ENCODE peak calls at places on chromosomes 13 and 19, in six cellular contexts. T is fibroblast of lung; P is stimulated activated CD8-positive, alpha-beta memory T cell treated with anti-CD3 and anti-CD28 coated beads, Interleukin-15, amount 100 ng/mL, for 24 hours; C is uterus; G is ureter; S is nucleus accumbens. M is an unnamed sample.

GRCh38 chr19:54189668-54190502 is 505 bp upstream of the MBOAT7 start:
- DNase-seq in T (peak), P (peak), C (peak), G (peak), S (peak), M (peak)

GRCh38 chr13:95301135-95301946 is at the start of gene ABCC4:
- DNase-seq in T (peak), P (peak), C (peak), G (peak), S (no peak), M (peak)

GRCh38 chr19:39209196-39209595 is 5.1 kb upstream of the SYCN start:
- DNase-seq in T (no peak), P (no peak), C (no peak), G (no peak), S (no peak), M (no peak)

GRCh38 chr13:107743983-107744382 is 471.4 kb downstream of the LIG4 start:
- DNase-seq in T (peak), P (no peak), C (no peak), G (no peak), S (no peak), M (peak)

GRCh38 chr19:13155472-13156284 is 5.5 kb downstream of the IER2 start:
- DNase-seq in T (peak), P (no peak), C (peak), G (peak), S (no peak), M (no peak)

GRCh38 chr13:110431851-110432294 is 124.8 kb downstream of the COL4A2 start:
- DNase-seq in T (no peak), P (no peak), C (no peak), G (no peak), S (no peak), M (no peak)

GRCh38 chr13:77306458-77306857 is 20.4 kb downstream of the MYCBP2 start:
- DNase-seq in T (no peak), P (no peak), C (no peak), G (no peak), S (no peak), M (no peak)

GRCh38 chr19:58035863-58036262 is 2.0 kb downstream of the ZSCAN1 start:
- DNase-seq in T (no peak), P (no peak), C (no peak), G (no peak), S (no peak), M (no peak)

GRCh38 chr19:51586103-51586728 is 15.1 kb downstream of the ZNF175 start:
- DNase-seq in T (no peak), P (no peak), C (no peak), G (no peak), S (no peak), M (no peak)

GRCh38 chr13:21348771-21349170 is 110.3 kb downstream of the ZDHHC20 start:
- DNase-seq in T (no peak), P (no peak), C (no peak), G (no peak), S (no peak), M (no peak)

GRCh38 chr13:33017410-33017929 is 1.2 kb downstream of the KL start:
- DNase-seq in T (peak), P (no peak), C (peak), G (peak), S (no peak), M (peak)

GRCh38 chr19:23283925-23284324 is 33.7 kb upstream of the ZNF724 start:
- DNase-seq in T (peak), P (peak), C (peak), G (peak), S (no peak), M (no peak)

GRCh38 chr13:22014469-22014868 is 343.6 kb downstream of the FGF9 start:
- DNase-seq in T (no peak), P (no peak), C (no peak), G (no peak), S (no peak), M (no peak)

GRCh38 chr19:49272204-49272603 is 52.8 kb downstream of the SLC6A16 start:
- DNase-seq in T (peak), P (no peak), C (no peak), G (no peak), S (no peak), M (no peak)

GRCh38 chr19:5707576-5708575 is 12.1 kb downstream of the LONP1 start:
- DNase-seq in T (no peak), P (no peak), C (no peak), G (no peak), S (no peak), M (no peak)

GRCh38 chr13:36872621-36873020 is 47.4 kb downstream of the SMAD9 start:
- DNase-seq in T (no peak), P (no peak), C (no peak), G (no peak), S (peak), M (peak)

GRCh38 chr19:42092350-42092749 is 16.4 kb downstream of the ZNF574 start:
- DNase-seq in T (no peak), P (no peak), C (peak), G (no peak), S (no peak), M (no peak)

GRCh38 chr19:53511933-53512374 is 26.0 kb upstream of the ZNF331 start:
- DNase-seq in T (peak), P (no peak), C (peak), G (no peak), S (no peak), M (peak)

GRCh38 chr19:4524808-4525562 is 6.7 kb upstream of the PLIN4 start:
- DNase-seq in T (no peak), P (peak), C (no peak), G (no peak), S (no peak), M (no peak)

GRCh38 chr13:98297043-98297442 is 120.0 kb upstream of the RNF113B start:
- DNase-seq in T (no peak), P (no peak), C (no peak), G (no peak), S (no peak), M (no peak)

GRCh38 chr13:45715351-45715750 is 13.2 kb downstream of the CBY2 start:
- DNase-seq in T (no peak), P (no peak), C (no peak), G (no peak), S (no peak), M (no peak)

GRCh38 chr19:6772028-6772865 is at the start of gene VAV1:
- DNase-seq in T (no peak), P (peak), C (no peak), G (peak), S (no peak), M (peak)

GRCh38 chr13:85497652-85498051 is 301.6 kb downstream of the SLITRK6 start:
- DNase-seq in T (peak), P (no peak), C (no peak), G (no peak), S (no peak), M (no peak)

GRCh38 chr19:1085676-1086442 is 9.3 kb downstream of the POLR2E start:
- DNase-seq in T (no peak), P (no peak), C (no peak), G (no peak), S (no peak), M (no peak)

GRCh38 chr13:26716984-26717383 is 43.6 kb downstream of the GPR12 start:
- DNase-seq in T (no peak), P (no peak), C (no peak), G (no peak), S (no peak), M (no peak)

GRCh38 chr13:51950722-51951121 is 60.5 kb downstream of the ATP7B start:
- DNase-seq in T (no peak), P (no peak), C (no peak), G (no peak), S (no peak), M (no peak)

GRCh38 chr13:98503175-98504028 is 73.5 kb downstream of the STK24 start:
- DNase-seq in T (peak), P (no peak), C (no peak), G (no peak), S (no peak), M (no peak)

GRCh38 chr13:30829145-30829544 is 76.9 kb upstream of the MEDAG start:
- DNase-seq in T (peak), P (no peak), C (no peak), G (no peak), S (no peak), M (no peak)

GRCh38 chr19:12748489-12748888 is 3.1 kb upstream of the BEST2 start:
- DNase-seq in T (no peak), P (no peak), C (no peak), G (no peak), S (no peak), M (no peak)

GRCh38 chr19:45969676-45970075 is 4.0 kb downstream of the NOVA2 start:
- DNase-seq in T (no peak), P (no peak), C (no peak), G (no peak), S (no peak), M (no peak)

GRCh38 chr19:7444042-7444441 is 44.8 kb downstream of the PEX11G start:
- DNase-seq in T (no peak), P (no peak), C (no peak), G (no peak), S (no peak), M (no peak)

GRCh38 chr13:101289764-101290163 is 126.5 kb downstream of the NALCN start:
- DNase-seq in T (peak), P (no peak), C (no peak), G (no peak), S (peak), M (peak)

GRCh38 chr19:1130801-1131717 is 27.3 kb downstream of the GPX4 start:
- DNase-seq in T (no peak), P (no peak), C (peak), G (no peak), S (no peak), M (no peak)

GRCh38 chr13:110546933-110547332 is 14.6 kb downstream of the RAB20 start:
- DNase-seq in T (peak), P (no peak), C (peak), G (peak), S (no peak), M (no peak)

M was measured in hippocampal formation.